ENCODE peak calls at places on chromosomes 12 and 14, in eight cellular contexts. One of them, this sample, is unnamed.

GRCh38 chr12:11765817-11766794 is 116.6 kb downstream of the ETV6 start:
- DNase-seq in NCI-H1092: no peak
- DNase-seq in MCF 10A: peak
- DNase-seq in left cardiac atrium: peak
- DNase-seq in KBM-7: peak
- DNase-seq in stimulated activated CD4-positive, alpha-beta T cell treated with anti-CD3 and anti-CD28 coated beads, Interleukin-12 subunit alpha, Interleukin-12 subunit beta, amount 100 ng/mL, for 48 hours: peak
- DNase-seq in stomach: no peak
- DNase-seq in nucleus accumbens: peak
- DNase-seq in this sample: peak

GRCh38 chr14:67574156-67574555 is 25.9 kb downstream of the PIGH start:
- DNase-seq in NCI-H1092: no peak
- DNase-seq in MCF 10A: no peak
- DNase-seq in left cardiac atrium: no peak
- DNase-seq in KBM-7: no peak
- DNase-seq in stimulated activated CD4-positive, alpha-beta T cell treated with anti-CD3 and anti-CD28 coated beads, Interleukin-12 subunit alpha, Interleukin-12 subunit beta, amount 100 ng/mL, for 48 hours: no peak
- DNase-seq in stomach: no peak
- DNase-seq in nucleus accumbens: no peak
- DNase-seq in this sample: no peak

GRCh38 chr14:96039633-96040311 is 610 bp downstream of the C14orf132 start:
- DNase-seq in NCI-H1092: peak
- DNase-seq in MCF 10A: no peak
- DNase-seq in left cardiac atrium: peak
- DNase-seq in KBM-7: peak
- DNase-seq in stimulated activated CD4-positive, alpha-beta T cell treated with anti-CD3 and anti-CD28 coated beads, Interleukin-12 subunit alpha, Interleukin-12 subunit beta, amount 100 ng/mL, for 48 hours: no peak
- DNase-seq in stomach: no peak
- DNase-seq in nucleus accumbens: peak
- DNase-seq in this sample: peak

GRCh38 chr12:52038447-52038846 is 12.8 kb upstream of the NR4A1 start:
- DNase-seq in NCI-H1092: no peak
- DNase-seq in MCF 10A: no peak
- DNase-seq in left cardiac atrium: no peak
- DNase-seq in KBM-7: no peak
- DNase-seq in stimulated activated CD4-positive, alpha-beta T cell treated with anti-CD3 and anti-CD28 coated beads, Interleukin-12 subunit alpha, Interleukin-12 subunit beta, amount 100 ng/mL, for 48 hours: no peak
- DNase-seq in stomach: no peak
- DNase-seq in nucleus accumbens: no peak
- DNase-seq in this sample: no peak

GRCh38 chr14:92960706-92961566 is 38.0 kb downstream of the CHGA start:
- DNase-seq in NCI-H1092: no peak
- DNase-seq in MCF 10A: peak
- DNase-seq in left cardiac atrium: no peak
- DNase-seq in KBM-7: no peak
- DNase-seq in stimulated activated CD4-positive, alpha-beta T cell treated with anti-CD3 and anti-CD28 coated beads, Interleukin-12 subunit alpha, Interleukin-12 subunit beta, amount 100 ng/mL, for 48 hours: no peak
- DNase-seq in stomach: no peak
- DNase-seq in nucleus accumbens: no peak
- DNase-seq in this sample: no peak

GRCh38 chr12:50842637-50843493 is at the start of gene TMPRSS12:
- DNase-seq in NCI-H1092: no peak
- DNase-seq in MCF 10A: no peak
- DNase-seq in left cardiac atrium: peak
- DNase-seq in KBM-7: no peak
- DNase-seq in stimulated activated CD4-positive, alpha-beta T cell treated with anti-CD3 and anti-CD28 coated beads, Interleukin-12 subunit alpha, Interleukin-12 subunit beta, amount 100 ng/mL, for 48 hours: no peak
- DNase-seq in stomach: no peak
- DNase-seq in nucleus accumbens: no peak
- DNase-seq in this sample: no peak

GRCh38 chr12:118190266-118190665 is 54.3 kb downstream of the PEBP1 start:
- DNase-seq in NCI-H1092: no peak
- DNase-seq in MCF 10A: no peak
- DNase-seq in left cardiac atrium: no peak
- DNase-seq in KBM-7: no peak
- DNase-seq in stimulated activated CD4-positive, alpha-beta T cell treated with anti-CD3 and anti-CD28 coated beads, Interleukin-12 subunit alpha, Interleukin-12 subunit beta, amount 100 ng/mL, for 48 hours: no peak
- DNase-seq in stomach: no peak
- DNase-seq in nucleus accumbens: peak
- DNase-seq in this sample: no peak

GRCh38 chr14:101352567-101352966 is 208.7 kb upstream of the DIO3 start:
- DNase-seq in NCI-H1092: no peak
- DNase-seq in MCF 10A: no peak
- DNase-seq in left cardiac atrium: no peak
- DNase-seq in KBM-7: no peak
- DNase-seq in stimulated activated CD4-positive, alpha-beta T cell treated with anti-CD3 and anti-CD28 coated beads, Interleukin-12 subunit alpha, Interleukin-12 subunit beta, amount 100 ng/mL, for 48 hours: no peak
- DNase-seq in stomach: peak
- DNase-seq in nucleus accumbens: no peak
- DNase-seq in this sample: no peak

GRCh38 chr14:56953884-56954283 is 143.6 kb upstream of the OTX2 start:
- DNase-seq in NCI-H1092: no peak
- DNase-seq in MCF 10A: no peak
- DNase-seq in left cardiac atrium: no peak
- DNase-seq in KBM-7: no peak
- DNase-seq in stimulated activated CD4-positive, alpha-beta T cell treated with anti-CD3 and anti-CD28 coated beads, Interleukin-12 subunit alpha, Interleukin-12 subunit beta, amount 100 ng/mL, for 48 hours: no peak
- DNase-seq in stomach: no peak
- DNase-seq in nucleus accumbens: no peak
- DNase-seq in this sample: peak

GRCh38 chr14:51318777-51319176 is 78.7 kb downstream of the TMX1 start:
- DNase-seq in NCI-H1092: no peak
- DNase-seq in MCF 10A: no peak
- DNase-seq in left cardiac atrium: no peak
- DNase-seq in KBM-7: no peak
- DNase-seq in stimulated activated CD4-positive, alpha-beta T cell treated with anti-CD3 and anti-CD28 coated beads, Interleukin-12 subunit alpha, Interleukin-12 subunit beta, amount 100 ng/mL, for 48 hours: no peak
- DNase-seq in stomach: no peak
- DNase-seq in nucleus accumbens: no peak
- DNase-seq in this sample: peak

GRCh38 chr12:31037028-31037427 is 36.6 kb upstream of the DDX11 start:
- DNase-seq in NCI-H1092: no peak
- DNase-seq in MCF 10A: no peak
- DNase-seq in left cardiac atrium: no peak
- DNase-seq in KBM-7: no peak
- DNase-seq in stimulated activated CD4-positive, alpha-beta T cell treated with anti-CD3 and anti-CD28 coated beads, Interleukin-12 subunit alpha, Interleukin-12 subunit beta, amount 100 ng/mL, for 48 hours: no peak
- DNase-seq in stomach: no peak
- DNase-seq in nucleus accumbens: no peak
- DNase-seq in this sample: no peak

GRCh38 chr12:49534806-49535278 is 4.0 kb upstream of the KCNH3 start:
- DNase-seq in NCI-H1092: no peak
- DNase-seq in MCF 10A: no peak
- DNase-seq in left cardiac atrium: no peak
- DNase-seq in KBM-7: no peak
- DNase-seq in stimulated activated CD4-positive, alpha-beta T cell treated with anti-CD3 and anti-CD28 coated beads, Interleukin-12 subunit alpha, Interleukin-12 subunit beta, amount 100 ng/mL, for 48 hours: no peak
- DNase-seq in stomach: peak
- DNase-seq in nucleus accumbens: no peak
- DNase-seq in this sample: no peak

GRCh38 chr14:77011226-77011762 is 17.2 kb downstream of the IRF2BPL start:
- DNase-seq in NCI-H1092: no peak
- DNase-seq in MCF 10A: no peak
- DNase-seq in left cardiac atrium: no peak
- DNase-seq in KBM-7: no peak
- DNase-seq in stimulated activated CD4-positive, alpha-beta T cell treated with anti-CD3 and anti-CD28 coated beads, Interleukin-12 subunit alpha, Interleukin-12 subunit beta, amount 100 ng/mL, for 48 hours: no peak
- DNase-seq in stomach: peak
- DNase-seq in nucleus accumbens: no peak
- DNase-seq in this sample: no peak

GRCh38 chr14:103259184-103259583 is 74.9 kb upstream of the EIF5 start:
- DNase-seq in NCI-H1092: no peak
- DNase-seq in MCF 10A: no peak
- DNase-seq in left cardiac atrium: no peak
- DNase-seq in KBM-7: no peak
- DNase-seq in stimulated activated CD4-positive, alpha-beta T cell treated with anti-CD3 and anti-CD28 coated beads, Interleukin-12 subunit alpha, Interleukin-12 subunit beta, amount 100 ng/mL, for 48 hours: no peak
- DNase-seq in stomach: no peak
- DNase-seq in nucleus accumbens: no peak
- DNase-seq in this sample: no peak

GRCh38 chr12:63853978-63854377 is 9.5 kb downstream of the SRGAP1 start:
- DNase-seq in NCI-H1092: no peak
- DNase-seq in MCF 10A: no peak
- DNase-seq in left cardiac atrium: no peak
- DNase-seq in KBM-7: no peak
- DNase-seq in stimulated activated CD4-positive, alpha-beta T cell treated with anti-CD3 and anti-CD28 coated beads, Interleukin-12 subunit alpha, Interleukin-12 subunit beta, amount 100 ng/mL, for 48 hours: no peak
- DNase-seq in stomach: no peak
- DNase-seq in nucleus accumbens: no peak
- DNase-seq in this sample: no peak

GRCh38 chr14:96711559-96712267 is 85.5 kb upstream of the VRK1 start:
- DNase-seq in NCI-H1092: no peak
- DNase-seq in MCF 10A: no peak
- DNase-seq in left cardiac atrium: no peak
- DNase-seq in KBM-7: no peak
- DNase-seq in stimulated activated CD4-positive, alpha-beta T cell treated with anti-CD3 and anti-CD28 coated beads, Interleukin-12 subunit alpha, Interleukin-12 subunit beta, amount 100 ng/mL, for 48 hours: no peak
- DNase-seq in stomach: no peak
- DNase-seq in nucleus accumbens: no peak
- DNase-seq in this sample: no peak

GRCh38 chr14:39268393-39268792 is 34.7 kb downstream of the MIA2 start:
- DNase-seq in NCI-H1092: no peak
- DNase-seq in MCF 10A: peak
- DNase-seq in left cardiac atrium: no peak
- DNase-seq in KBM-7: peak
- DNase-seq in stimulated activated CD4-positive, alpha-beta T cell treated with anti-CD3 and anti-CD28 coated beads, Interleukin-12 subunit alpha, Interleukin-12 subunit beta, amount 100 ng/mL, for 48 hours: no peak
- DNase-seq in stomach: no peak
- DNase-seq in nucleus accumbens: no peak
- DNase-seq in this sample: peak

GRCh38 chr12:84696281-84696680 is 216.3 kb downstream of the SLC6A15 start:
- DNase-seq in NCI-H1092: no peak
- DNase-seq in MCF 10A: no peak
- DNase-seq in left cardiac atrium: no peak
- DNase-seq in KBM-7: no peak
- DNase-seq in stimulated activated CD4-positive, alpha-beta T cell treated with anti-CD3 and anti-CD28 coated beads, Interleukin-12 subunit alpha, Interleukin-12 subunit beta, amount 100 ng/mL, for 48 hours: no peak
- DNase-seq in stomach: no peak
- DNase-seq in nucleus accumbens: no peak
- DNase-seq in this sample: no peak

GRCh38 chr14:75301666-75302325 is 23.2 kb downstream of the FOS start:
- DNase-seq in NCI-H1092: no peak
- DNase-seq in MCF 10A: peak
- DNase-seq in left cardiac atrium: no peak
- DNase-seq in KBM-7: peak
- DNase-seq in stimulated activated CD4-positive, alpha-beta T cell treated with anti-CD3 and anti-CD28 coated beads, Interleukin-12 subunit alpha, Interleukin-12 subunit beta, amount 100 ng/mL, for 48 hours: no peak
- DNase-seq in stomach: no peak
- DNase-seq in nucleus accumbens: no peak
- DNase-seq in this sample: no peak

This sample was measured in HAP-1.